ENCODE peak calls at places on chromosomes 6 and 20, in eight cellular contexts. L is NCI-H187; S is T-helper 2 cell; W is M059J; T is activated CD4-positive, alpha-beta T cell treated with anti-CD3 and anti-CD28 coated beads for 1 hour; R is KBM-7; Q is RWPE1; Z is mucosa of descending colon. P is an unnamed sample.

GRCh38 chr20:14829897-14830296 is 492.5 kb upstream of the FLRT3 start:
- DNase-seq in Z (no peak), R (no peak), W (no peak), S (no peak), T (no peak), Q (no peak), L (no peak), P (no peak)

GRCh38 chr6:142943746-142944125 is 1.2 kb downstream of the HIVEP2 start:
- DNase-seq in W (peak; percentile 43), Z (peak; percentile 64), S (no peak), L (no peak), R (peak; percentile 49), T (peak; percentile 40), Q (no peak), P (no peak)

GRCh38 chr6:17705778-17706579 is 746 bp downstream of the NUP153 start:
- DNase-seq in Z (peak; percentile 88), S (peak; percentile 78), T (peak; percentile 72), R (peak; percentile 88), W (peak; percentile 90), Q (peak; percentile 65), L (no peak), P (peak; percentile 76)

GRCh38 chr20:46331612-46332361 is 23.5 kb upstream of the CDH22 start:
- DNase-seq in Q (no peak), W (no peak), S (no peak), R (no peak), Z (no peak), L (no peak), T (no peak), P (peak; percentile 43)

GRCh38 chr20:13200767-13201500 is 20.1 kb upstream of the ISM1 start:
- DNase-seq in S (no peak), L (peak; percentile 39), T (no peak), W (no peak), Q (no peak), R (no peak), Z (no peak), P (peak; percentile 17)

GRCh38 chr20:64139200-64140081 is 24.8 kb upstream of the MYT1 start:
- DNase-seq in Z (no peak), T (no peak), Q (no peak), R (no peak), W (no peak), S (no peak), L (no peak), P (no peak)

GRCh38 chr6:159715168-159715567 is 12.1 kb upstream of the WTAP start:
- DNase-seq in Q (no peak), W (peak; percentile 12), T (no peak), S (no peak), R (no peak), L (no peak), Z (no peak), P (no peak)

GRCh38 chr6:63452117-63452516 is 120.2 kb upstream of the LOC128125822 start:
- DNase-seq in T (no peak), Q (no peak), Z (no peak), R (no peak), L (no peak), W (peak; percentile 30), S (no peak), P (no peak)

GRCh38 chr6:118509009-118509617 is 39.0 kb upstream of the PLN start:
- DNase-seq in T (no peak), L (no peak), S (no peak), R (peak; percentile 5), W (peak; percentile 18), Q (peak; percentile 12), Z (no peak), P (peak; percentile 11)

GRCh38 chr6:18976966-18977365 is 589.8 kb downstream of the RNF144B start:
- DNase-seq in Z (no peak), Q (no peak), S (no peak), W (no peak), L (no peak), T (no peak), R (no peak), P (no peak)